ENCODE peak calls at places on chromosomes 3 and 15, in ten cellular contexts. H is LHCN-M2; F is psoas muscle; T is T-helper 17 cell; P is iris pigment epithelial cell; D is D341Med; G is H7; M is stimulated activated CD4-positive, alpha-beta T cell treated with anti-CD3 and anti-CD28 coated beads, Interleukin-15, amount 100 ng/mL, for 48 hours; Z is iPS-NIHi11; V is caudate nucleus. J is an unnamed sample.

GRCh38 chr3:185332026-185332735 is 30.8 kb upstream of the MAP3K13 start:
- DNase-seq in H (peak), F (no peak), T (no peak), P (peak), D (no peak), G (no peak), M (no peak), Z (no peak), V (no peak), J (peak)

GRCh38 chr15:70852501-70853269 is 1.3 kb downstream of the LARP6 start:
- DNase-seq in H (peak), F (no peak), T (no peak), P (peak), D (no peak), G (no peak), M (no peak), Z (no peak), V (no peak), J (peak)

GRCh38 chr3:29181149-29181780 is 99.6 kb upstream of the RBMS3 start:
- DNase-seq in H (no peak), F (no peak), T (no peak), P (no peak), D (no peak), G (no peak), M (no peak), Z (no peak), V (no peak), J (no peak)

GRCh38 chr3:106860182-106860581 is 517.1 kb upstream of the CCDC54 start:
- DNase-seq in H (no peak), F (no peak), T (no peak), P (peak), D (no peak), G (no peak), M (no peak), Z (no peak), V (no peak), J (peak)

GRCh38 chr3:108250626-108251025 is 28.4 kb upstream of the IFT57 start:
- DNase-seq in H (peak), F (no peak), T (no peak), P (peak), D (no peak), G (no peak), M (no peak), Z (no peak), V (no peak), J (peak)

GRCh38 chr3:184164648-184165330 is 9.6 kb downstream of the DVL3 start:
- DNase-seq in H (no peak), F (no peak), T (no peak), P (no peak), D (no peak), G (peak), M (no peak), Z (no peak), V (no peak), J (no peak)

GRCh38 chr15:68821190-68821897 is 649 bp upstream of the ANP32A start:
- DNase-seq in H (no peak), F (no peak), T (no peak), P (no peak), D (no peak), G (no peak), M (no peak), Z (no peak), V (no peak), J (peak)

GRCh38 chr15:31325432-31325975 is 1.1 kb upstream of the KLF13 start:
- DNase-seq in H (no peak), F (peak), T (peak), P (peak), D (peak), G (peak), M (no peak), Z (peak), V (peak), J (peak)

GRCh38 chr15:76903251-76903681 is 1.9 kb downstream of the SCAPER start:
- DNase-seq in H (peak), F (no peak), T (no peak), P (peak), D (peak), G (peak), M (no peak), Z (no peak), V (no peak), J (peak)

GRCh38 chr3:15108082-15108545 is 9.2 kb upstream of the RBSN start:
- DNase-seq in H (peak), F (peak), T (peak), P (peak), D (peak), G (peak), M (peak), Z (peak), V (peak), J (peak)

GRCh38 chr15:98866503-98866902 is 141.1 kb downstream of the PGPEP1L start:
- DNase-seq in H (no peak), F (no peak), T (no peak), P (peak), D (no peak), G (peak), M (no peak), Z (no peak), V (no peak), J (peak)

GRCh38 chr3:16723994-16724393 is 118.8 kb upstream of the DAZL start:
- DNase-seq in H (no peak), F (no peak), T (no peak), P (peak), D (peak), G (peak), M (no peak), Z (peak), V (no peak), J (peak)

GRCh38 chr3:17258823-17259436 is 374.2 kb downstream of the PLCL2 start:
- DNase-seq in H (peak), F (no peak), T (no peak), P (peak), D (peak), G (peak), M (peak), Z (peak), V (no peak), J (peak)

GRCh38 chr15:34436126-34436955 is 1.3 kb downstream of the GOLGA8A start:
- DNase-seq in H (peak), F (no peak), T (no peak), P (peak), D (peak), G (peak), M (no peak), Z (peak), V (no peak), J (no peak)

GRCh38 chr3:117734431-117734830 is 1024.9 kb downstream of the TUSC7 start:
- DNase-seq in H (peak), F (no peak), T (no peak), P (peak), D (no peak), G (no peak), M (no peak), Z (no peak), V (no peak), J (peak)

GRCh38 chr15:52678036-52678467 is 1.1 kb downstream of the ATOSA start:
- DNase-seq in H (peak), F (peak), T (peak), P (peak), D (peak), G (peak), M (peak), Z (peak), V (peak), J (peak)

GRCh38 chr3:46987485-46988401 is 8.3 kb downstream of the NBEAL2 start:
- DNase-seq in H (no peak), F (peak), T (peak), P (peak), D (no peak), G (peak), M (peak), Z (peak), V (no peak), J (peak)

GRCh38 chr3:4580346-4581019 is 87.3 kb downstream of the ITPR1 start:
- DNase-seq in H (no peak), F (no peak), T (no peak), P (no peak), D (no peak), G (peak), M (no peak), Z (peak), V (no peak), J (no peak)

GRCh38 chr3:191141728-191142127 is 57.3 kb upstream of the OSTN start:
- DNase-seq in H (peak), F (no peak), T (no peak), P (peak), D (no peak), G (no peak), M (no peak), Z (no peak), V (no peak), J (peak)

GRCh38 chr3:194028434-194029004 is 107.4 kb upstream of the HES1 start:
- DNase-seq in H (no peak), F (no peak), T (no peak), P (no peak), D (no peak), G (no peak), M (no peak), Z (no peak), V (no peak), J (no peak)

GRCh38 chr3:131381445-131382291 is at the start of gene NUDT16:
- DNase-seq in H (peak), F (peak), T (peak), P (peak), D (peak), G (peak), M (peak), Z (peak), V (peak), J (peak)